ENCODE peak calls at places on chromosomes 6 and 20, in nine cellular contexts. One of them, this sample, is unnamed.

GRCh38 chr6:85483041-85483700 is 33.3 kb downstream of the NT5E start:
- DNase-seq in RCC 7860: peak
- DNase-seq in mesothelial cell of epicardium: peak
- DNase-seq in lung microvascular endothelial cell: peak
- DNase-seq in EL: peak
- DNase-seq in testis: peak
- DNase-seq in stimulated activated CD4-positive, alpha-beta T cell treated with anti-CD3 and anti-CD28 coated beads, Interleukin-15, amount 100 ng/mL, for 1 hour: peak
- DNase-seq in NAMALWA: peak
- DNase-seq in SW 1271: peak
- DNase-seq in this sample: no peak

GRCh38 chr6:62283828-62284411 is 2.1 kb downstream of the KHDRBS2 start:
- DNase-seq in NAMALWA: peak
- DNase-seq in RCC 7860: peak
- DNase-seq in testis: peak
- DNase-seq in mesothelial cell of epicardium: no peak
- DNase-seq in EL: no peak
- DNase-seq in stimulated activated CD4-positive, alpha-beta T cell treated with anti-CD3 and anti-CD28 coated beads, Interleukin-15, amount 100 ng/mL, for 1 hour: no peak
- DNase-seq in SW 1271: no peak
- DNase-seq in lung microvascular endothelial cell: peak
- DNase-seq in this sample: no peak

GRCh38 chr6:150282806-150283205 is 86.0 kb upstream of the IYD start:
- DNase-seq in EL: no peak
- DNase-seq in SW 1271: no peak
- DNase-seq in RCC 7860: no peak
- DNase-seq in lung microvascular endothelial cell: no peak
- DNase-seq in testis: no peak
- DNase-seq in stimulated activated CD4-positive, alpha-beta T cell treated with anti-CD3 and anti-CD28 coated beads, Interleukin-15, amount 100 ng/mL, for 1 hour: no peak
- DNase-seq in mesothelial cell of epicardium: no peak
- DNase-seq in NAMALWA: no peak
- DNase-seq in this sample: no peak

GRCh38 chr6:97669191-97669651 is 386.2 kb upstream of the MMS22L start:
- DNase-seq in RCC 7860: no peak
- DNase-seq in testis: peak
- DNase-seq in SW 1271: no peak
- DNase-seq in NAMALWA: peak
- DNase-seq in mesothelial cell of epicardium: no peak
- DNase-seq in EL: peak
- DNase-seq in stimulated activated CD4-positive, alpha-beta T cell treated with anti-CD3 and anti-CD28 coated beads, Interleukin-15, amount 100 ng/mL, for 1 hour: no peak
- DNase-seq in lung microvascular endothelial cell: peak
- DNase-seq in this sample: no peak

GRCh38 chr20:9147553-9148024 is 78.7 kb downstream of the PLCB4 start:
- DNase-seq in stimulated activated CD4-positive, alpha-beta T cell treated with anti-CD3 and anti-CD28 coated beads, Interleukin-15, amount 100 ng/mL, for 1 hour: no peak
- DNase-seq in testis: no peak
- DNase-seq in EL: peak
- DNase-seq in lung microvascular endothelial cell: no peak
- DNase-seq in mesothelial cell of epicardium: no peak
- DNase-seq in SW 1271: no peak
- DNase-seq in NAMALWA: no peak
- DNase-seq in RCC 7860: peak
- DNase-seq in this sample: peak

GRCh38 chr6:819122-819521 is 126.2 kb upstream of the EXOC2 start:
- DNase-seq in NAMALWA: no peak
- DNase-seq in testis: no peak
- DNase-seq in SW 1271: no peak
- DNase-seq in EL: no peak
- DNase-seq in mesothelial cell of epicardium: no peak
- DNase-seq in RCC 7860: no peak
- DNase-seq in lung microvascular endothelial cell: no peak
- DNase-seq in stimulated activated CD4-positive, alpha-beta T cell treated with anti-CD3 and anti-CD28 coated beads, Interleukin-15, amount 100 ng/mL, for 1 hour: no peak
- DNase-seq in this sample: peak

GRCh38 chr6:5126214-5126613 is 41.1 kb downstream of the PPP1R3G start:
- DNase-seq in lung microvascular endothelial cell: no peak
- DNase-seq in RCC 7860: peak
- DNase-seq in NAMALWA: no peak
- DNase-seq in mesothelial cell of epicardium: no peak
- DNase-seq in SW 1271: no peak
- DNase-seq in stimulated activated CD4-positive, alpha-beta T cell treated with anti-CD3 and anti-CD28 coated beads, Interleukin-15, amount 100 ng/mL, for 1 hour: no peak
- DNase-seq in EL: peak
- DNase-seq in testis: no peak
- DNase-seq in this sample: no peak

GRCh38 chr6:146028250-146028789 is 542 bp upstream of the GRM1 start:
- DNase-seq in lung microvascular endothelial cell: peak
- DNase-seq in testis: peak
- DNase-seq in SW 1271: no peak
- DNase-seq in stimulated activated CD4-positive, alpha-beta T cell treated with anti-CD3 and anti-CD28 coated beads, Interleukin-15, amount 100 ng/mL, for 1 hour: peak
- DNase-seq in EL: peak
- DNase-seq in mesothelial cell of epicardium: peak
- DNase-seq in RCC 7860: no peak
- DNase-seq in NAMALWA: no peak
- DNase-seq in this sample: no peak

GRCh38 chr20:23117738-23118137 is 31.6 kb upstream of the CD93 start:
- DNase-seq in EL: no peak
- DNase-seq in lung microvascular endothelial cell: no peak
- DNase-seq in stimulated activated CD4-positive, alpha-beta T cell treated with anti-CD3 and anti-CD28 coated beads, Interleukin-15, amount 100 ng/mL, for 1 hour: no peak
- DNase-seq in mesothelial cell of epicardium: no peak
- DNase-seq in NAMALWA: no peak
- DNase-seq in RCC 7860: no peak
- DNase-seq in testis: no peak
- DNase-seq in SW 1271: no peak
- DNase-seq in this sample: no peak

GRCh38 chr20:49635171-49635570 is 67.2 kb upstream of the PTGIS start:
- DNase-seq in lung microvascular endothelial cell: no peak
- DNase-seq in RCC 7860: no peak
- DNase-seq in EL: no peak
- DNase-seq in stimulated activated CD4-positive, alpha-beta T cell treated with anti-CD3 and anti-CD28 coated beads, Interleukin-15, amount 100 ng/mL, for 1 hour: no peak
- DNase-seq in SW 1271: no peak
- DNase-seq in mesothelial cell of epicardium: no peak
- DNase-seq in NAMALWA: no peak
- DNase-seq in testis: peak
- DNase-seq in this sample: no peak

GRCh38 chr6:118625833-118626232 is 25.6 kb downstream of the CEP85L start:
- DNase-seq in mesothelial cell of epicardium: no peak
- DNase-seq in stimulated activated CD4-positive, alpha-beta T cell treated with anti-CD3 and anti-CD28 coated beads, Interleukin-15, amount 100 ng/mL, for 1 hour: no peak
- DNase-seq in RCC 7860: no peak
- DNase-seq in SW 1271: no peak
- DNase-seq in lung microvascular endothelial cell: no peak
- DNase-seq in testis: no peak
- DNase-seq in NAMALWA: no peak
- DNase-seq in EL: no peak
- DNase-seq in this sample: no peak

GRCh38 chr6:163585932-163586437 is 171.5 kb downstream of the QKI start:
- DNase-seq in EL: peak
- DNase-seq in NAMALWA: no peak
- DNase-seq in lung microvascular endothelial cell: no peak
- DNase-seq in testis: no peak
- DNase-seq in mesothelial cell of epicardium: no peak
- DNase-seq in SW 1271: peak
- DNase-seq in stimulated activated CD4-positive, alpha-beta T cell treated with anti-CD3 and anti-CD28 coated beads, Interleukin-15, amount 100 ng/mL, for 1 hour: no peak
- DNase-seq in RCC 7860: peak
- DNase-seq in this sample: peak

GRCh38 chr20:37406010-37406998 is 60.4 kb downstream of the SRC start:
- DNase-seq in RCC 7860: peak
- DNase-seq in lung microvascular endothelial cell: peak
- DNase-seq in testis: peak
- DNase-seq in SW 1271: no peak
- DNase-seq in mesothelial cell of epicardium: peak
- DNase-seq in NAMALWA: peak
- DNase-seq in stimulated activated CD4-positive, alpha-beta T cell treated with anti-CD3 and anti-CD28 coated beads, Interleukin-15, amount 100 ng/mL, for 1 hour: peak
- DNase-seq in EL: peak
- DNase-seq in this sample: no peak

GRCh38 chr6:90274481-90275030 is 22.1 kb downstream of the BACH2 start:
- DNase-seq in testis: no peak
- DNase-seq in RCC 7860: no peak
- DNase-seq in SW 1271: no peak
- DNase-seq in EL: no peak
- DNase-seq in NAMALWA: peak
- DNase-seq in lung microvascular endothelial cell: no peak
- DNase-seq in stimulated activated CD4-positive, alpha-beta T cell treated with anti-CD3 and anti-CD28 coated beads, Interleukin-15, amount 100 ng/mL, for 1 hour: peak
- DNase-seq in mesothelial cell of epicardium: no peak
- DNase-seq in this sample: no peak

GRCh38 chr6:31966997-31967925 is 4.7 kb downstream of the DXO start:
- DNase-seq in RCC 7860: no peak
- DNase-seq in mesothelial cell of epicardium: no peak
- DNase-seq in SW 1271: no peak
- DNase-seq in lung microvascular endothelial cell: no peak
- DNase-seq in EL: no peak
- DNase-seq in NAMALWA: no peak
- DNase-seq in testis: no peak
- DNase-seq in stimulated activated CD4-positive, alpha-beta T cell treated with anti-CD3 and anti-CD28 coated beads, Interleukin-15, amount 100 ng/mL, for 1 hour: no peak
- DNase-seq in this sample: no peak

GRCh38 chr6:107706516-107706915 is 117.6 kb downstream of the SCML4 start:
- DNase-seq in RCC 7860: no peak
- DNase-seq in lung microvascular endothelial cell: no peak
- DNase-seq in EL: no peak
- DNase-seq in stimulated activated CD4-positive, alpha-beta T cell treated with anti-CD3 and anti-CD28 coated beads, Interleukin-15, amount 100 ng/mL, for 1 hour: no peak
- DNase-seq in testis: no peak
- DNase-seq in mesothelial cell of epicardium: no peak
- DNase-seq in SW 1271: no peak
- DNase-seq in NAMALWA: no peak
- DNase-seq in this sample: no peak

GRCh38 chr6:108748063-108748462 is 100.2 kb upstream of the ARMC2 start:
- DNase-seq in EL: peak
- DNase-seq in testis: no peak
- DNase-seq in SW 1271: no peak
- DNase-seq in mesothelial cell of epicardium: no peak
- DNase-seq in NAMALWA: no peak
- DNase-seq in RCC 7860: no peak
- DNase-seq in lung microvascular endothelial cell: no peak
- DNase-seq in stimulated activated CD4-positive, alpha-beta T cell treated with anti-CD3 and anti-CD28 coated beads, Interleukin-15, amount 100 ng/mL, for 1 hour: no peak
- DNase-seq in this sample: no peak

GRCh38 chr20:4147319-4147718 is 132.0 kb upstream of the RNF24 start:
- DNase-seq in RCC 7860: no peak
- DNase-seq in testis: no peak
- DNase-seq in EL: no peak
- DNase-seq in SW 1271: no peak
- DNase-seq in NAMALWA: no peak
- DNase-seq in lung microvascular endothelial cell: no peak
- DNase-seq in mesothelial cell of epicardium: no peak
- DNase-seq in stimulated activated CD4-positive, alpha-beta T cell treated with anti-CD3 and anti-CD28 coated beads, Interleukin-15, amount 100 ng/mL, for 1 hour: no peak
- DNase-seq in this sample: no peak

GRCh38 chr6:25945175-25945574 is 14.7 kb upstream of the SLC17A2 start:
- DNase-seq in SW 1271: no peak
- DNase-seq in EL: no peak
- DNase-seq in stimulated activated CD4-positive, alpha-beta T cell treated with anti-CD3 and anti-CD28 coated beads, Interleukin-15, amount 100 ng/mL, for 1 hour: no peak
- DNase-seq in testis: no peak
- DNase-seq in mesothelial cell of epicardium: no peak
- DNase-seq in NAMALWA: no peak
- DNase-seq in lung microvascular endothelial cell: no peak
- DNase-seq in RCC 7860: no peak
- DNase-seq in this sample: no peak

GRCh38 chr20:1266167-1266973 is at the start of gene SNPH:
- DNase-seq in NAMALWA: peak
- DNase-seq in lung microvascular endothelial cell: peak
- DNase-seq in SW 1271: peak
- DNase-seq in testis: peak
- DNase-seq in mesothelial cell of epicardium: peak
- DNase-seq in EL: peak
- DNase-seq in stimulated activated CD4-positive, alpha-beta T cell treated with anti-CD3 and anti-CD28 coated beads, Interleukin-15, amount 100 ng/mL, for 1 hour: peak
- DNase-seq in RCC 7860: peak
- DNase-seq in this sample: no peak

GRCh38 chr6:33236852-33237251 is 28.6 kb downstream of the RING1 start:
- DNase-seq in stimulated activated CD4-positive, alpha-beta T cell treated with anti-CD3 and anti-CD28 coated beads, Interleukin-15, amount 100 ng/mL, for 1 hour: no peak
- DNase-seq in EL: no peak
- DNase-seq in SW 1271: no peak
- DNase-seq in mesothelial cell of epicardium: no peak
- DNase-seq in testis: no peak
- DNase-seq in RCC 7860: no peak
- DNase-seq in NAMALWA: no peak
- DNase-seq in lung microvascular endothelial cell: no peak
- DNase-seq in this sample: no peak

GRCh38 chr6:170048615-170049256 is 242.1 kb downstream of the DLL1 start:
- DNase-seq in NAMALWA: no peak
- DNase-seq in EL: peak
- DNase-seq in lung microvascular endothelial cell: no peak
- DNase-seq in SW 1271: no peak
- DNase-seq in mesothelial cell of epicardium: peak
- DNase-seq in testis: peak
- DNase-seq in RCC 7860: no peak
- DNase-seq in stimulated activated CD4-positive, alpha-beta T cell treated with anti-CD3 and anti-CD28 coated beads, Interleukin-15, amount 100 ng/mL, for 1 hour: no peak
- DNase-seq in this sample: no peak

GRCh38 chr6:147662639-147663038 is 154.1 kb downstream of the SAMD5 start:
- DNase-seq in RCC 7860: no peak
- DNase-seq in EL: no peak
- DNase-seq in NAMALWA: no peak
- DNase-seq in stimulated activated CD4-positive, alpha-beta T cell treated with anti-CD3 and anti-CD28 coated beads, Interleukin-15, amount 100 ng/mL, for 1 hour: no peak
- DNase-seq in SW 1271: no peak
- DNase-seq in mesothelial cell of epicardium: no peak
- DNase-seq in testis: no peak
- DNase-seq in lung microvascular endothelial cell: no peak
- DNase-seq in this sample: no peak

GRCh38 chr20:41205313-41205712 is 68.0 kb downstream of the PLCG1 start:
- DNase-seq in RCC 7860: no peak
- DNase-seq in stimulated activated CD4-positive, alpha-beta T cell treated with anti-CD3 and anti-CD28 coated beads, Interleukin-15, amount 100 ng/mL, for 1 hour: no peak
- DNase-seq in mesothelial cell of epicardium: no peak
- DNase-seq in testis: no peak
- DNase-seq in NAMALWA: no peak
- DNase-seq in SW 1271: no peak
- DNase-seq in EL: no peak
- DNase-seq in lung microvascular endothelial cell: no peak
- DNase-seq in this sample: no peak

GRCh38 chr6:110949679-110950285 is 8.7 kb upstream of the GTF3C6 start:
- DNase-seq in mesothelial cell of epicardium: no peak
- DNase-seq in testis: no peak
- DNase-seq in NAMALWA: peak
- DNase-seq in SW 1271: no peak
- DNase-seq in EL: peak
- DNase-seq in lung microvascular endothelial cell: peak
- DNase-seq in RCC 7860: no peak
- DNase-seq in stimulated activated CD4-positive, alpha-beta T cell treated with anti-CD3 and anti-CD28 coated beads, Interleukin-15, amount 100 ng/mL, for 1 hour: no peak
- DNase-seq in this sample: no peak

GRCh38 chr6:33752139-33753015 is 5.7 kb upstream of the IP6K3 start:
- DNase-seq in RCC 7860: no peak
- DNase-seq in EL: no peak
- DNase-seq in SW 1271: no peak
- DNase-seq in testis: no peak
- DNase-seq in NAMALWA: no peak
- DNase-seq in mesothelial cell of epicardium: no peak
- DNase-seq in stimulated activated CD4-positive, alpha-beta T cell treated with anti-CD3 and anti-CD28 coated beads, Interleukin-15, amount 100 ng/mL, for 1 hour: no peak
- DNase-seq in lung microvascular endothelial cell: no peak
- DNase-seq in this sample: no peak

GRCh38 chr20:1465470-1466210 is 1.0 kb downstream of the NSFL1C start:
- DNase-seq in NAMALWA: no peak
- DNase-seq in stimulated activated CD4-positive, alpha-beta T cell treated with anti-CD3 and anti-CD28 coated beads, Interleukin-15, amount 100 ng/mL, for 1 hour: no peak
- DNase-seq in RCC 7860: no peak
- DNase-seq in SW 1271: no peak
- DNase-seq in mesothelial cell of epicardium: no peak
- DNase-seq in testis: no peak
- DNase-seq in EL: no peak
- DNase-seq in lung microvascular endothelial cell: no peak
- DNase-seq in this sample: no peak

GRCh38 chr6:17505767-17506280 is 94.3 kb upstream of the FAM8A1 start:
- DNase-seq in NAMALWA: no peak
- DNase-seq in stimulated activated CD4-positive, alpha-beta T cell treated with anti-CD3 and anti-CD28 coated beads, Interleukin-15, amount 100 ng/mL, for 1 hour: no peak
- DNase-seq in EL: peak
- DNase-seq in mesothelial cell of epicardium: no peak
- DNase-seq in testis: no peak
- DNase-seq in SW 1271: no peak
- DNase-seq in lung microvascular endothelial cell: no peak
- DNase-seq in RCC 7860: no peak
- DNase-seq in this sample: no peak

GRCh38 chr6:141682391-141682790 is 450.3 kb upstream of the GJE1 start:
- DNase-seq in lung microvascular endothelial cell: no peak
- DNase-seq in testis: no peak
- DNase-seq in RCC 7860: no peak
- DNase-seq in NAMALWA: no peak
- DNase-seq in SW 1271: no peak
- DNase-seq in EL: peak
- DNase-seq in mesothelial cell of epicardium: no peak
- DNase-seq in stimulated activated CD4-positive, alpha-beta T cell treated with anti-CD3 and anti-CD28 coated beads, Interleukin-15, amount 100 ng/mL, for 1 hour: no peak
- DNase-seq in this sample: no peak

GRCh38 chr6:1572892-1573291 is 36.8 kb upstream of the FOXC1 start:
- DNase-seq in lung microvascular endothelial cell: no peak
- DNase-seq in SW 1271: no peak
- DNase-seq in mesothelial cell of epicardium: no peak
- DNase-seq in NAMALWA: no peak
- DNase-seq in EL: no peak
- DNase-seq in stimulated activated CD4-positive, alpha-beta T cell treated with anti-CD3 and anti-CD28 coated beads, Interleukin-15, amount 100 ng/mL, for 1 hour: no peak
- DNase-seq in testis: no peak
- DNase-seq in RCC 7860: no peak
- DNase-seq in this sample: no peak

GRCh38 chr6:69791065-69791471 is 5.7 kb downstream of the LMBRD1 start:
- DNase-seq in EL: no peak
- DNase-seq in mesothelial cell of epicardium: no peak
- DNase-seq in NAMALWA: peak
- DNase-seq in testis: no peak
- DNase-seq in stimulated activated CD4-positive, alpha-beta T cell treated with anti-CD3 and anti-CD28 coated beads, Interleukin-15, amount 100 ng/mL, for 1 hour: no peak
- DNase-seq in lung microvascular endothelial cell: no peak
- DNase-seq in RCC 7860: peak
- DNase-seq in SW 1271: no peak
- DNase-seq in this sample: peak